ENCODE peak calls at places on chromosomes 3 and 15, in six cellular contexts. E, D, J, R, V and G are unnamed samples.

GRCh38 chr3:53837331-53837730 is 8.9 kb downstream of the CHDH start:
- DNase-seq in E (no peak), D (peak; percentile 17), J (no peak), R (no peak), V (no peak), G (no peak)

GRCh38 chr15:65917407-65917756 is 48.1 kb downstream of the RAB11A start:
- DNase-seq in E (no peak), D (no peak), J (no peak), R (no peak), V (no peak), G (no peak)

GRCh38 chr3:56858331-56858730 is 56.6 kb upstream of the ARHGEF3 start:
- DNase-seq in E (no peak), D (no peak), J (no peak), R (no peak), V (no peak), G (no peak)

GRCh38 chr3:109152326-109152725 is 15.8 kb downstream of the C3orf85 start:
- DNase-seq in E (no peak), D (no peak), J (no peak), R (no peak), V (no peak), G (no peak)

GRCh38 chr3:53729130-53729529 is 117.1 kb downstream of the CHDH start:
- DNase-seq in E (no peak), D (no peak), J (no peak), R (no peak), V (no peak), G (no peak)

GRCh38 chr15:28975766-28976179 is 90.0 kb downstream of the APBA2 start:
- DNase-seq in E (peak; percentile 72), D (peak; percentile 63), J (no peak), R (peak; percentile 75), V (no peak), G (no peak)

GRCh38 chr3:29447946-29448632 is 167.2 kb downstream of the RBMS3 start:
- DNase-seq in E (no peak), D (no peak), J (no peak), R (peak; percentile 28), V (no peak), G (no peak)

GRCh38 chr15:39472661-39473657 is 107.9 kb upstream of the THBS1 start:
- DNase-seq in E (peak; percentile 29), D (no peak), J (peak; percentile 87), R (no peak), V (peak; percentile 73), G (no peak)

GRCh38 chr3:127074900-127075360 is 92.0 kb downstream of the PLXNA1 start:
- DNase-seq in E (no peak), D (no peak), J (no peak), R (peak; percentile 20), V (no peak), G (no peak)

GRCh38 chr15:36924076-36924475 is 176.3 kb downstream of the MEIS2 start:
- DNase-seq in E (no peak), D (no peak), J (no peak), R (no peak), V (no peak), G (no peak)

DNA sequence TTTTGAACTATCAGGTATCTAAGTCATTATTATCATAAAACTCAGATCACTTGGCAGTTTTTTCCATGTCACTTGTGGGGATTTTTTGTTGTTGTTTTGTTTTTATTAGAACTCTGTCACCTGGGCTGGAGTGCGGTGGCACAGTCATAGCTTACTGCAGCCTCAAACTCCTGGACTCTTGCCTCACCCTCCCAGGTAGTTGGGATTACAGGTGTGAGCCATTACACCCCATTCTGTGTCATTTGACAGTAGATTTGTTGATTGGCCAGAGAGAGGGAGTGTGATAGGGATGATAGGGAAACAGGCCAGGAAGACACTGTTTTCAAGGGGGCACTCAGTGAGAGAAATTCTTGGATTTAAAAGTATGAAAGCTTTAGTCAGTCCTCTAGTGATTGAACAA is 54.7 kb upstream of the SCAANT1 start:
- DNase-seq in E (no peak), D (no peak), J (no peak), R (no peak), V (no peak), G (no peak)
- H3K4me1 ChIP-seq in E (peaks cover 51% of the 10 kb centered on the region), D (peaks cover 65% of the 10 kb centered on the region), J (peaks cover 9% of the 10 kb centered on the region), R (peaks cover 86% of the 10 kb centered on the region), V (peaks cover 68% of the 10 kb centered on the region), G (peaks cover 51% of the 10 kb centered on the region)

GRCh38 chr3:16463914-16464313 is 49.6 kb downstream of the RFTN1 start:
- DNase-seq in E (no peak), D (no peak), J (no peak), R (no peak), V (no peak), G (no peak)
- H3K4me1 ChIP-seq in E (peaks cover 42% of the 10 kb centered on the region), D (peaks cover 41% of the 10 kb centered on the region), J (peaks cover 7% of the 10 kb centered on the region), R (peaks cover 3% of the 10 kb centered on the region), V (peaks cover 69% of the 10 kb centered on the region), G (peaks cover 19% of the 10 kb centered on the region)

DNA sequence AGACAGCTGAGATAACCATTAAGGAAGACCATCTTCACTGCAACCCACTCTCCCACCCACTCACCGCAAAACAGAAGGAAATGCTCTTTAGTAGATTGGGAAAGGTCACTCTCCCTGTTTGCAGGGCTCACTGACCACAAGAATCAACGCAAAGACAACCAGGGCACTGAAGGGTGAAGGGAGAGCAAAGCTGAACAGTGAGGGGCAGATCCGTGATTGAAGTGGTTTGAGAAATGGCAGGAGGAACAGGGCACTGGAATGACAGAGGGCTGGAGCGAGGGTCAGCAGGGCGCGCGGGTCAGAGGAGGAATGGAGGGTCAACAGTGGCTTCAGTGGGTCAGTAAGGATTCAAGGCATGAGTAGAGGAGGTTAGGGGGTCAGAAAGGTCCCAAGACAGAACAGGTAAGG is 505 bp downstream of the MESD start:
- DNase-seq in E (no peak), D (no peak), J (no peak), R (peak; percentile 53), V (no peak), G (no peak)
- H3K4me1 ChIP-seq in E (peaks cover 13% of the 10 kb centered on the region), D (peaks cover 56% of the 10 kb centered on the region), J (peaks cover 18% of the 10 kb centered on the region), R (peaks cover 27% of the 10 kb centered on the region), V (peaks cover 79% of the 10 kb centered on the region), G (peaks cover 16% of the 10 kb centered on the region)

GRCh38 chr3:122975924-122976293 is 51.7 kb downstream of the SEMA5B start:
- DNase-seq in E (no peak), D (peak; percentile 46), J (no peak), R (no peak), V (no peak), G (no peak)
- H3K4me1 ChIP-seq in E (peaks cover 24% of the 10 kb centered on the region), D (peaks cover 16% of the 10 kb centered on the region), J (peaks cover 10% of the 10 kb centered on the region), R (peaks cover 45% of the 10 kb centered on the region), V (peaks cover 76% of the 10 kb centered on the region), G (peaks cover 4% of the 10 kb centered on the region)

GRCh38 chr15:93063796-93064690 is 25.0 kb downstream of the RGMA start:
- DNase-seq in E (no peak), D (no peak), J (no peak), R (no peak), V (no peak), G (no peak)

GRCh38 chr15:93066834-93067648 is 22.0 kb downstream of the RGMA start:
- DNase-seq in E (no peak), D (no peak), J (no peak), R (no peak), V (no peak), G (no peak)

GRCh38 chr15:93067649-93068085 is 21.3 kb downstream of the RGMA start:
- DNase-seq in E (no peak), D (no peak), J (no peak), R (no peak), V (no peak), G (no peak)

GRCh38 chr15:93066103-93066725 is 22.8 kb downstream of the RGMA start:
- DNase-seq in E (no peak), D (no peak), J (no peak), R (no peak), V (no peak), G (no peak)

DNA sequence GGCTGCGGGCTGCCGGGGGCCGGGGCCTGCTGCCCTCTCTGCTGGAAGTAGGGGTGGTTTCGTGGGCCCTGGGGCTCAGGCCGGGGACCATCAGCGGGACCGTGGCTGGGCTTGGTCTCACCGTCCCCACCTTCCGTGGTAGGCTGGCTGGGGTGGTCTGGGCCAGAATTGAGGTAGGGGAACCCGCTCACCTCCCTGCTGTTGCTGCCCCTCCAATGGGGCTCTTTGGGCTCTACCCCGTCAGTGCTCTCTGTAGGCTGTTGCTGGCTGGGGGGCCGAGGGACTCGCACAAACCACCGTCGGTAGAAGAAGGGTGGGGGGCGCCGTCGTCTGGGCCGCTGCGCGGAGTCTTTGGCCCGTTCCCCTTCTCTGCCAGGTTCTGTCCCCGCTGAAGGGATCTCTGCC is 23.4 kb downstream of the RGMA start:
- DNase-seq in E (no peak), D (no peak), J (no peak), R (no peak), V (no peak), G (no peak)
- H3K4me1 ChIP-seq in E (peaks cover 23% of the 10 kb centered on the region), D (no peaks in the 10 kb centered on the region), J (peaks cover 25% of the 10 kb centered on the region), R (peaks cover 89% of the 10 kb centered on the region), V (peaks cover 90% of the 10 kb centered on the region), G (peaks cover 14% of the 10 kb centered on the region)

GRCh38 chr3:31420311-31420710 is 112.4 kb upstream of the STT3B start:
- DNase-seq in E (no peak), D (no peak), J (no peak), R (peak; percentile 35), V (no peak), G (no peak)
- H3K4me1 ChIP-seq in E (peaks cover 21% of the 10 kb centered on the region), D (no peaks in the 10 kb centered on the region), J (peaks cover 13% of the 10 kb centered on the region), R (peaks cover 9% of the 10 kb centered on the region), V (peaks cover 4% of the 10 kb centered on the region), G (peaks cover 7% of the 10 kb centered on the region)

GRCh38 chr3:17825298-17825697 is 82.9 kb upstream of the TBC1D5 start:
- DNase-seq in E (no peak), D (no peak), J (no peak), R (no peak), V (no peak), G (no peak)
- H3K4me1 ChIP-seq in E (no peaks in the 10 kb centered on the region), D (no peaks in the 10 kb centered on the region), J (no peaks in the 10 kb centered on the region), R (no peaks in the 10 kb centered on the region), V (no peaks in the 10 kb centered on the region), G (no peaks in the 10 kb centered on the region)

GRCh38 chr3:143974877-143975238 is 3.2 kb downstream of the DIPK2A start:
- DNase-seq in E (no peak), D (no peak), J (no peak), R (no peak), V (no peak), G (no peak)

GRCh38 chr3:143975549-143976152 is 4.0 kb downstream of the DIPK2A start:
- DNase-seq in E (peak; percentile 21), D (peak; percentile 63), J (no peak), R (peak; percentile 16), V (no peak), G (no peak)

GRCh38 chr3:143972495-143973351 is 1.1 kb downstream of the DIPK2A start:
- DNase-seq in E (peak; percentile 80), D (peak; percentile 90), J (peak; percentile 70), R (peak; percentile 85), V (peak; percentile 70), G (peak; percentile 71)

GRCh38 chr3:143973352-143974021 is 1.9 kb downstream of the DIPK2A start:
- DNase-seq in E (peak; percentile 23), D (no peak), J (peak; percentile 21), R (peak; percentile 20), V (no peak), G (no peak)

DNA sequence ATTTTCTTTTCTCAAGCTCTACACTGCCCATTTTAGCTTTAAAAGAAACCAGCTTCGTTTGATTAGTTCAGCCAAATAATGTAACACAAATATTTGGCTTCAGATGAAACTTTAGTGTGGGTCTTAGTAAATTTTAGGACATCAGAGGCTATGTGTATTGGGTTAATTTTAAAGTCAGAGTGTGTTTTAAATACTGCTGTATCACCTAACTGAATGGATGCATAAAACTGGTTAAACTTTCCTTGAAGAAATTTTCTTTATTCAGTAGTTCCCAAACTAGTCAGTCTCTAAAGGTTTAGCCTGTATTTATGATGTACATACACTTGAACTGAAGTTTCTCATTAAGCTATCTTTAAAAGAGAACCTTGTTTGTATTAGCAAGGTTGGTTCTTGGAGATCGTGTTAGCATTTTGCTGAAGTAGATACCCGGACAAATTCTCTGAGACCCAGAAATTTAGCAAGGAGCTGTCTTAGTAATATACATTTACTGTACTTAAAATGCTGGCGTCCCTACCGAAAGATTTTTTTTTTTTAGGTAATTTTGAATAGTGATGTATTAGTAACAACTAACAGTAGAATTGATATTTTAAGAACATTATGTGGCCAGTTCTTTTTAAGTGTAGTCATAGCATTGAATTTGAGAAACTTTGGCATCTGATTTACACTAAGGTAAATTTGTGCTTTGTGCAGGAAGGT is 2.7 kb downstream of the DIPK2A start:
- DNase-seq in E (no peak), D (no peak), J (no peak), R (no peak), V (no peak), G (no peak)
- H3K4me1 ChIP-seq in E (peaks cover 32% of the 10 kb centered on the region), D (peaks cover 46% of the 10 kb centered on the region), J (no peaks in the 10 kb centered on the region), R (peaks cover 52% of the 10 kb centered on the region), V (peaks cover 57% of the 10 kb centered on the region), G (peaks cover 32% of the 10 kb centered on the region)